ENCODE peak calls at places on chromosomes 4 and X, in four cellular contexts. L is activated CD4-positive, alpha-beta T cell treated with anti-CD3 and anti-CD28 coated beads for 36 hours; I is A172; Z is activated T-helper 1 cell treated with anti-CD3 and anti-CD28 coated beads, Interleukin-12 subunit alpha, Interleukin-12 subunit beta, Interleukin-2, Interleukin-4 antibody, amounts not matched to agents 30 ng/mL and 10 ng/mL and 1 ng/mL, durations not matched to agents 14 hours and 24 hours and 36 hours. M is an unnamed sample.

GRCh38 chr4:184959309-184959708 is 59.0 kb upstream of the HELT start:
- DNase-seq in L (no peak), I (no peak), Z (no peak), M (no peak)

GRCh38 chr4:32985256-32985655 is 2265.1 kb downstream of the PCDH7 start:
- DNase-seq in L (no peak), I (peak), Z (no peak), M (no peak)

GRCh38 chrX:29143356-29143755 is 556.1 kb downstream of the IL1RAPL1 start:
- DNase-seq in L (no peak), I (peak), Z (no peak), M (no peak)

GRCh38 chr4:168615294-168615693 is 118.4 kb downstream of the PALLD start:
- DNase-seq in L (no peak), I (peak), Z (no peak), M (no peak)

GRCh38 chr4:22091351-22091731 is 142.8 kb upstream of the KCNIP4 start:
- DNase-seq in L (no peak), I (no peak), Z (no peak), M (no peak)

GRCh38 chrX:85052636-85053343 is 49.1 kb downstream of the APOOL start:
- DNase-seq in L (no peak), I (peak), Z (no peak), M (no peak)

GRCh38 chrX:10015711-10016515 is 48.8 kb downstream of the CLDN34 start:
- DNase-seq in L (no peak), I (no peak), Z (no peak), M (no peak)

GRCh38 chr4:113406723-113407016 is 354.9 kb downstream of the CAMK2D start:
- DNase-seq in L (no peak), I (no peak), Z (no peak), M (no peak)

GRCh38 chr4:39947415-39947814 is 30.3 kb downstream of the PDS5A start:
- DNase-seq in L (no peak), I (no peak), Z (no peak), M (no peak)

GRCh38 chr4:140856692-140857091 is 100.5 kb upstream of the TBC1D9 start:
- DNase-seq in L (no peak), I (peak), Z (no peak), M (no peak)

GRCh38 chrX:76454456-76454927 is 27.0 kb downstream of the MAGEE1 start:
- DNase-seq in L (no peak), I (peak), Z (no peak), M (no peak)

GRCh38 chr4:70183168-70183939 is 12.2 kb upstream of the ODAM start:
- DNase-seq in L (peak), I (peak), Z (peak), M (no peak)

GRCh38 chr4:183349673-183350072 is 27.4 kb upstream of the CLDN24 start:
- DNase-seq in L (peak), I (peak), Z (no peak), M (no peak)

GRCh38 chr4:185115827-185116232 is 27.2 kb upstream of the SLC25A4 start:
- DNase-seq in L (peak), I (no peak), Z (no peak), M (no peak)

GRCh38 chrX:45628041-45628440 is 427.4 kb upstream of the DIPK2B start:
- DNase-seq in L (no peak), I (no peak), Z (no peak), M (no peak)

GRCh38 chr4:3500634-3501101 is 31.6 kb downstream of the LRPAP1 start:
- DNase-seq in L (no peak), I (no peak), Z (no peak), M (no peak)

GRCh38 chrX:74924449-74925209 is 623 bp downstream of the NEXMIF start:
- DNase-seq in L (peak), I (no peak), Z (peak), M (no peak)

GRCh38 chrX:129831486-129831885 is 12.2 kb downstream of the ZDHHC9 start:
- DNase-seq in L (no peak), I (no peak), Z (no peak), M (no peak)

GRCh38 chr4:80540785-80541469 is 205.4 kb downstream of the CFAP299 start:
- DNase-seq in L (no peak), I (no peak), Z (no peak), M (peak)

GRCh38 chr4:150906987-150907633 is 108.0 kb downstream of the LRBA start:
- DNase-seq in L (no peak), I (no peak), Z (no peak), M (no peak)

GRCh38 chr4:184983660-184984356 is 34.5 kb upstream of the HELT start:
- DNase-seq in L (peak), I (peak), Z (peak), M (peak)

GRCh38 chrX:3143043-3143799 is 102.0 kb downstream of the ARSF start:
- DNase-seq in L (peak), I (peak), Z (no peak), M (no peak)

GRCh38 chr4:95674451-95675095 is 125.8 kb upstream of the UNC5C start:
- DNase-seq in L (no peak), I (no peak), Z (no peak), M (no peak)

GRCh38 chr4:177285953-177286352 is 23.7 kb upstream of the NEIL3 start:
- DNase-seq in L (peak), I (no peak), Z (no peak), M (no peak)